ENCODE peak calls at places on chromosomes 5 and 9, in nine cellular contexts. Z, U, K, M, H, J, O, W and X are unnamed samples.
A peak's percentile ranks its signal among the peaks of the same experiment; 100 is the strongest.

GRCh38 chr5:170571331-170571731 is 67.5 kb downstream of the KCNIP1 start:
- DNase-seq in H (no peak), W (no peak), O (no peak), U (peak; percentile 96), Z (peak; percentile 76), K (no peak), M (peak; percentile 72), J (no peak), X (peak; percentile 96)

GRCh38 chr5:36739751-36740221 is 133.4 kb downstream of the SLC1A3 start:
- DNase-seq in O (peak; percentile 68), W (peak; percentile 69), M (peak; percentile 59), H (peak; percentile 86), Z (peak; percentile 46), K (peak; percentile 63), J (peak; percentile 76), U (peak; percentile 9), X (no peak)

GRCh38 chr9:83569326-83569725 is 31.1 kb upstream of the FRMD3 start:
- DNase-seq in M (no peak), W (no peak), K (no peak), O (no peak), H (no peak), J (no peak), Z (no peak), U (no peak), X (no peak)

GRCh38 chr9:34492051-34492450 is 30.7 kb downstream of the ENHO start:
- DNase-seq in O (no peak), W (no peak), U (no peak), M (no peak), J (no peak), K (no peak), H (no peak), Z (no peak), X (no peak)

GRCh38 chr9:126375386-126375785 is 48.8 kb downstream of the MVB12B start:
- DNase-seq in O (no peak), K (no peak), M (peak; percentile 31), U (no peak), J (no peak), Z (no peak), H (peak; percentile 38), W (no peak), X (no peak)

GRCh38 chr5:132477784-132478497 is 12.6 kb downstream of the IRF1 start:
- DNase-seq in U (no peak), H (peak; percentile 76), W (no peak), K (no peak), J (no peak), O (no peak), M (no peak), Z (no peak), X (no peak)

GRCh38 chr5:43298459-43298858 is 14.8 kb downstream of the HMGCS1 start:
- DNase-seq in U (no peak), Z (no peak), M (no peak), J (no peak), H (no peak), K (no peak), O (no peak), W (no peak), X (no peak)

GRCh38 chr9:124780060-124780756 is 3.3 kb downstream of the OLFML2A start:
- DNase-seq in K (no peak), U (no peak), W (no peak), M (no peak), Z (no peak), H (peak; percentile 13), J (no peak), O (no peak), X (no peak)

GRCh38 chr5:116441223-116441622 is 133.4 kb downstream of the SEMA6A start:
- DNase-seq in O (no peak), H (no peak), Z (no peak), U (no peak), M (no peak), W (no peak), K (no peak), J (no peak), X (no peak)

GRCh38 chr5:125061726-125062125 is 315.3 kb upstream of the ZNF608 start:
- DNase-seq in K (no peak), Z (no peak), M (no peak), U (no peak), H (no peak), J (no peak), O (no peak), W (no peak), X (no peak)

GRCh38 chr5:96843140-96843539 is 33.2 kb upstream of the ERAP2 start:
- DNase-seq in U (no peak), M (no peak), O (no peak), J (no peak), W (no peak), K (no peak), Z (no peak), H (no peak), X (no peak)

GRCh38 chr9:113578877-113579269 is 115.3 kb downstream of the RGS3 start:
- DNase-seq in Z (peak; percentile 96), O (no peak), H (peak; percentile 80), J (peak; percentile 38), M (peak; percentile 92), K (peak; percentile 77), U (peak; percentile 97), W (peak; percentile 73), X (peak; percentile 84)

GRCh38 chr5:92713361-92713875 is 867.6 kb downstream of the NR2F1-AS1 start:
- DNase-seq in U (no peak), J (no peak), O (no peak), Z (no peak), M (no peak), W (no peak), H (no peak), K (no peak), X (no peak)

GRCh38 chr5:138911441-138911840 is 36.3 kb upstream of the LRRTM2 start:
- DNase-seq in W (no peak), H (no peak), Z (no peak), M (peak; percentile 54), J (no peak), U (no peak), K (no peak), O (no peak), X (no peak)

GRCh38 chr5:142506046-142506445 is 179.8 kb downstream of the FGF1 start:
- DNase-seq in H (no peak), M (no peak), K (no peak), Z (peak; percentile 28), J (no peak), O (no peak), U (peak; percentile 75), W (no peak), X (no peak)

GRCh38 chr5:672329-673139 is 20.6 kb downstream of the TPPP start:
- DNase-seq in M (peak; percentile 76), Z (peak; percentile 75), U (peak; percentile 70), H (peak; percentile 78), J (no peak), W (peak; percentile 91), O (peak; percentile 71), K (peak; percentile 81), X (peak; percentile 77)

GRCh38 chr5:149485655-149486615 is 65.3 kb downstream of the CSNK1A1 start:
- DNase-seq in W (no peak), Z (peak; percentile 51), K (no peak), J (peak; percentile 99), M (peak; percentile 100), H (peak; percentile 90), O (no peak), U (peak; percentile 97), X (peak; percentile 97)

GRCh38 chr9:134710912-134711311 is 69.3 kb downstream of the COL5A1 start:
- DNase-seq in U (no peak), J (no peak), M (no peak), W (no peak), K (no peak), H (no peak), Z (no peak), O (no peak), X (no peak)